ENCODE peak calls at places on chromosomes 6 and 20, in seven cellular contexts. One of them, this sample, is unnamed.

GRCh38 chr6:47626782-47627181 is 71.6 kb upstream of the ADGRF4 start:
- DNase-seq in left lung: no peak
- DNase-seq in GM10248: no peak
- DNase-seq in AG09319: no peak
- DNase-seq in HFFc6: no peak
- DNase-seq in endodermal cell: no peak
- DNase-seq in nephron progenitor cell: no peak
- DNase-seq in this sample: no peak

GRCh38 chr6:112956696-112957525 is 609.8 kb downstream of the RFPL4B start:
- DNase-seq in AG09319: peak; percentile 63
- DNase-seq in left lung: no peak
- DNase-seq in GM10248: no peak
- DNase-seq in endodermal cell: no peak
- DNase-seq in nephron progenitor cell: peak; percentile 10
- DNase-seq in HFFc6: peak; percentile 37
- DNase-seq in this sample: no peak

GRCh38 chr20:12575352-12576095 is 433.2 kb upstream of the SPTLC3 start:
- DNase-seq in left lung: no peak
- DNase-seq in AG09319: no peak
- DNase-seq in GM10248: no peak
- DNase-seq in endodermal cell: no peak
- DNase-seq in nephron progenitor cell: no peak
- DNase-seq in HFFc6: no peak
- DNase-seq in this sample: no peak

GRCh38 chr6:135257641-135258405 is 76.7 kb downstream of the MYB start:
- DNase-seq in endodermal cell: no peak
- DNase-seq in GM10248: no peak
- DNase-seq in AG09319: no peak
- DNase-seq in HFFc6: no peak
- DNase-seq in left lung: no peak
- DNase-seq in nephron progenitor cell: no peak
- DNase-seq in this sample: no peak

GRCh38 chr6:52612336-52613096 is 35.7 kb upstream of the TRAM2 start:
- DNase-seq in left lung: no peak
- DNase-seq in HFFc6: peak; percentile 89
- DNase-seq in AG09319: no peak
- DNase-seq in endodermal cell: no peak
- DNase-seq in GM10248: no peak
- DNase-seq in nephron progenitor cell: no peak
- DNase-seq in this sample: no peak

GRCh38 chr20:8385247-8385646 is 253.2 kb downstream of the PLCB1 start:
- DNase-seq in AG09319: no peak
- DNase-seq in left lung: no peak
- DNase-seq in HFFc6: peak; percentile 27
- DNase-seq in endodermal cell: peak; percentile 84
- DNase-seq in nephron progenitor cell: no peak
- DNase-seq in GM10248: no peak
- DNase-seq in this sample: no peak

GRCh38 chr6:26031151-26031594 is 56.1 kb upstream of the HFE start:
- DNase-seq in AG09319: no peak
- DNase-seq in endodermal cell: no peak
- DNase-seq in GM10248: no peak
- DNase-seq in HFFc6: no peak
- DNase-seq in left lung: no peak
- DNase-seq in nephron progenitor cell: no peak
- DNase-seq in this sample: no peak

GRCh38 chr6:112145080-112145573 is 57.7 kb downstream of the FAM229B start:
- DNase-seq in AG09319: no peak
- DNase-seq in nephron progenitor cell: no peak
- DNase-seq in left lung: no peak
- DNase-seq in GM10248: no peak
- DNase-seq in HFFc6: no peak
- DNase-seq in endodermal cell: peak; percentile 70
- DNase-seq in this sample: no peak

GRCh38 chr6:95095855-95096254 is 481.5 kb upstream of the MANEA start:
- DNase-seq in nephron progenitor cell: no peak
- DNase-seq in left lung: no peak
- DNase-seq in endodermal cell: no peak
- DNase-seq in HFFc6: no peak
- DNase-seq in AG09319: no peak
- DNase-seq in GM10248: no peak
- DNase-seq in this sample: no peak

GRCh38 chr20:831251-831650 is 2.3 kb upstream of the FAM110A start:
- DNase-seq in AG09319: no peak
- DNase-seq in endodermal cell: no peak
- DNase-seq in HFFc6: no peak
- DNase-seq in nephron progenitor cell: no peak
- DNase-seq in left lung: no peak
- DNase-seq in GM10248: no peak
- DNase-seq in this sample: no peak

GRCh38 chr6:56570434-56571359 is 72.0 kb downstream of the DST start:
- DNase-seq in nephron progenitor cell: no peak
- DNase-seq in AG09319: no peak
- DNase-seq in GM10248: peak; percentile 30
- DNase-seq in HFFc6: peak; percentile 21
- DNase-seq in left lung: no peak
- DNase-seq in endodermal cell: no peak
- DNase-seq in this sample: no peak

GRCh38 chr20:43726811-43727338 is at the start of gene GTSF1L:
- DNase-seq in AG09319: no peak
- DNase-seq in left lung: no peak
- DNase-seq in GM10248: no peak
- DNase-seq in HFFc6: peak; percentile 16
- DNase-seq in endodermal cell: no peak
- DNase-seq in nephron progenitor cell: no peak
- DNase-seq in this sample: no peak

GRCh38 chr6:112501705-112502104 is 154.6 kb downstream of the RFPL4B start:
- DNase-seq in HFFc6: no peak
- DNase-seq in AG09319: no peak
- DNase-seq in left lung: peak; percentile 34
- DNase-seq in GM10248: no peak
- DNase-seq in nephron progenitor cell: peak; percentile 70
- DNase-seq in endodermal cell: no peak
- DNase-seq in this sample: no peak

GRCh38 chr6:30782425-30783014 is 38.2 kb upstream of the IER3 start:
- DNase-seq in nephron progenitor cell: no peak
- DNase-seq in AG09319: no peak
- DNase-seq in HFFc6: peak; percentile 81
- DNase-seq in left lung: no peak
- DNase-seq in endodermal cell: no peak
- DNase-seq in GM10248: no peak
- DNase-seq in this sample: no peak

GRCh38 chr6:166419268-166419667 is 36.5 kb upstream of the MPC1 start:
- DNase-seq in GM10248: peak; percentile 58
- DNase-seq in endodermal cell: no peak
- DNase-seq in left lung: no peak
- DNase-seq in HFFc6: no peak
- DNase-seq in nephron progenitor cell: no peak
- DNase-seq in AG09319: no peak
- DNase-seq in this sample: no peak

GRCh38 chr6:112253505-112253841 is 894 bp downstream of the LAMA4 start:
- DNase-seq in nephron progenitor cell: no peak
- DNase-seq in AG09319: no peak
- DNase-seq in GM10248: no peak
- DNase-seq in HFFc6: no peak
- DNase-seq in left lung: no peak
- DNase-seq in endodermal cell: peak; percentile 73
- DNase-seq in this sample: no peak

GRCh38 chr20:30599990-30600389 is 657.5 kb upstream of the DEFB115 start:
- DNase-seq in endodermal cell: no peak
- DNase-seq in GM10248: no peak
- DNase-seq in left lung: no peak
- DNase-seq in AG09319: no peak
- DNase-seq in HFFc6: no peak
- DNase-seq in nephron progenitor cell: no peak
- DNase-seq in this sample: no peak

GRCh38 chr6:166499350-166500163 is 86.9 kb downstream of the RAMACL start:
- DNase-seq in AG09319: no peak
- DNase-seq in endodermal cell: no peak
- DNase-seq in nephron progenitor cell: no peak
- DNase-seq in HFFc6: no peak
- DNase-seq in GM10248: no peak
- DNase-seq in left lung: no peak
- DNase-seq in this sample: no peak

GRCh38 chr6:150695652-150696051 is 96.0 kb downstream of the PLEKHG1 start:
- DNase-seq in left lung: no peak
- DNase-seq in endodermal cell: no peak
- DNase-seq in HFFc6: no peak
- DNase-seq in AG09319: no peak
- DNase-seq in nephron progenitor cell: no peak
- DNase-seq in GM10248: no peak
- DNase-seq in this sample: no peak

GRCh38 chr6:30544666-30545272 is 11.5 kb downstream of the GNL1 start:
- DNase-seq in HFFc6: peak; percentile 81
- DNase-seq in left lung: no peak
- DNase-seq in AG09319: no peak
- DNase-seq in GM10248: peak; percentile 53
- DNase-seq in nephron progenitor cell: peak; percentile 14
- DNase-seq in endodermal cell: peak; percentile 42
- DNase-seq in this sample: no peak

GRCh38 chr6:12066297-12066696 is 54.2 kb downstream of the HIVEP1 start:
- DNase-seq in nephron progenitor cell: no peak
- DNase-seq in endodermal cell: no peak
- DNase-seq in GM10248: no peak
- DNase-seq in HFFc6: no peak
- DNase-seq in left lung: no peak
- DNase-seq in AG09319: no peak
- DNase-seq in this sample: no peak

GRCh38 chr6:41719796-41720620 is 15.4 kb downstream of the TFEB start:
- DNase-seq in HFFc6: no peak
- DNase-seq in GM10248: peak; percentile 68
- DNase-seq in nephron progenitor cell: no peak
- DNase-seq in AG09319: no peak
- DNase-seq in left lung: peak; percentile 28
- DNase-seq in endodermal cell: no peak
- DNase-seq in this sample: no peak

GRCh38 chr6:108561742-108562502 is 1.2 kb downstream of the FOXO3 start:
- DNase-seq in HFFc6: no peak
- DNase-seq in left lung: peak; percentile 44
- DNase-seq in GM10248: no peak
- DNase-seq in AG09319: no peak
- DNase-seq in endodermal cell: peak; percentile 80
- DNase-seq in nephron progenitor cell: peak; percentile 47
- DNase-seq in this sample: peak; percentile 18

DNA sequence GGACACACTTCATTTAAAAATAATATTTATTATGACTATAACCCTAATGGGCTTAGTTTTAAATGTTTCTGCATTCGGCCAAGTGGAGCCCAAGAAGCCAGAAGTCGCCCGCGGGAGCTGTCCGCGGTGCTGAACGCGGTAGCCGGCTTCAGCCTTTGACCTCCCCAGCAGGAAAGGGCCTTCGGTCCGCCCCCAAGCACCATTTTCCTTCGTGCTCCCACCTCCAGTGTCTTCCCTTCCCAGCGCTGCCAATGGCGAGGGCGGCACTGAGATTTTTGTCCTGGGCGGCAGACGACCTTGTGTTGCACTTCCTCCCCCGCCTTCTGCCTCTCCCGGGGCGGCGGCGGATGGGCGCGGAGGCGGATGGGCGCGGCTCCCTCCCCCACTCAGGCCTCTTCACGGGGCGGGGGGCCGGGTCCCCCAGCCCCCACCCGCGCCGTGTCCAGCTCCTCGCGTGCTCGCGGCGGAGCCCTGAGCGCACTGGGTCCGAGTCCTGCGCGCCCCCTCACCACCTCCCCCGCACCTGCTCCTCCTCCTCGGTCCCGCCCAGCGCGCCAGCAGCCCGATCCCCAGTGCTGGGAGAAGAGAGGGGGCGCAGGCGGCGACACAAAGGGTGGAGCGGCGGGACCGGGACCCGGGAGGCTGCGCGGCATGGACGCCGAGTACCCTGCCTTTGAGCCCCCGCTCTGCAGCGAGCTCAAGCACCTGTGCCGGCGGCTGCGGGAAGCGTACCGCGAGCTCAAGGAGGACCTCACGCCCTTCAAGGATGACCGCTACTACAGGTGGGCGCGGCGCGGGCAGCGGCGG is 23.6 kb upstream of the TMEM181 start:
- DNase-seq in left lung: peak; percentile 69
- DNase-seq in GM10248: peak; percentile 86
- DNase-seq in HFFc6: peak; percentile 25
- DNase-seq in nephron progenitor cell: peak; percentile 94
- DNase-seq in AG09319: no peak
- DNase-seq in endodermal cell: peak; percentile 95
- DNase-seq in this sample: peak; percentile 82
- TF ChIP-seq CTCF in left lung: no peak
- TF ChIP-seq CTCF in GM10248: no peak
- TF ChIP-seq CTCF in HFFc6: no peak
- TF ChIP-seq CTCF in nephron progenitor cell: no peak
- TF ChIP-seq CTCF in AG09319: no peak
- TF ChIP-seq CTCF in endodermal cell: no peak
- TF ChIP-seq CTCF in this sample: no peak

DNA sequence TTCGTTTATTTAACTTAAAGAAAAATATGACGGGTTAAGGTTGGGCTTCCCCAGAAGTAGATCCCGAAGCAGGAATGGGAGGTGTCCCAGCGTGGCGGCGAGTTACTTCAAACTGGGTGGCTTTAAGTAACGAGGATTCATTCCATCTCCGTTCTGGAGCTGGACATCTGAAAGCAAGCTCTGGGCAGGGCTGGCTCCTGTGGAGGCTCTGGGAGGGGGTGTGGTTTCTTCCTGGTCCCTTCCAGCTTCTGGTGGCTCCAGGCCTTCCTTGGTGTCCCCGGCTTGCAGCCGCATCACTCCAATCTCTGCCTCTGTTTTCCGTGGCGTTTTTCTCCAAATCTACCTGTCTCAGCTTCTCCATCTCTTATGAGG is 47.3 kb upstream of the BHLHE23 start:
- DNase-seq in GM10248: no peak
- DNase-seq in AG09319: no peak
- DNase-seq in nephron progenitor cell: no peak
- DNase-seq in HFFc6: no peak
- DNase-seq in left lung: peak; percentile 3
- DNase-seq in endodermal cell: peak; percentile 30
- DNase-seq in this sample: no peak
- TF ChIP-seq CTCF in GM10248: no peak
- TF ChIP-seq CTCF in AG09319: no peak
- TF ChIP-seq CTCF in nephron progenitor cell: no peak
- TF ChIP-seq CTCF in HFFc6: no peak
- TF ChIP-seq CTCF in left lung: no peak
- TF ChIP-seq CTCF in endodermal cell: no peak
- TF ChIP-seq CTCF in this sample: no peak

DNA sequence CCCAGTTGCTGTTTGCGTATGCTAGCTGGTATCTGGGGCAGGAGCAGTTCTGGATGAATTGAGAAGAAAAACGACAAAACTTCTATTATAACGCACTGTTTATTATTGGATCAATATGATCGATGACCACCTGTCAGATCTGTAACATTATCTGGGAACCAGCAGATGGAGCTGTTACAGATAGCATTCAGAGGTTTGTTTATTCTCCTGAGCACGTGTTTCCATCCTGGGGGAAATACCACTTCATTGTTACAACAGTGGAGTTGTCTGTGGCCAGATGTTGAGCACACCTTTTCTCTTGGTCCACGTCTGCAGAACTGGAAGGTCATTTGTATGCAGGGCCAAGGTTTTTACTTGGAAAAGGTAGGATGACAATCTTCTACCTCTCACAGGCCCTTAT is 16.0 kb upstream of the NKX2-2 start:
- DNase-seq in endodermal cell: no peak
- DNase-seq in AG09319: no peak
- DNase-seq in nephron progenitor cell: no peak
- DNase-seq in left lung: no peak
- DNase-seq in HFFc6: no peak
- DNase-seq in GM10248: peak; percentile 36
- DNase-seq in this sample: no peak
- TF ChIP-seq CTCF in endodermal cell: peak; percentile 79
- TF ChIP-seq CTCF in AG09319: no peak
- TF ChIP-seq CTCF in nephron progenitor cell: peak; percentile 27
- TF ChIP-seq CTCF in left lung: no peak
- TF ChIP-seq CTCF in HFFc6: peak; percentile 67
- TF ChIP-seq CTCF in GM10248: no peak
- TF ChIP-seq CTCF in this sample: peak; percentile 42

GRCh38 chr6:50185006-50185405 is 135.3 kb upstream of the DEFB112 start:
- DNase-seq in endodermal cell: peak; percentile 76
- DNase-seq in left lung: no peak
- DNase-seq in nephron progenitor cell: no peak
- DNase-seq in GM10248: no peak
- DNase-seq in HFFc6: no peak
- DNase-seq in AG09319: no peak
- DNase-seq in this sample: no peak
- TF ChIP-seq CTCF in endodermal cell: peak; percentile 85
- TF ChIP-seq CTCF in left lung: no peak
- TF ChIP-seq CTCF in nephron progenitor cell: peak; percentile 39
- TF ChIP-seq CTCF in GM10248: peak; percentile 20
- TF ChIP-seq CTCF in HFFc6: no peak
- TF ChIP-seq CTCF in AG09319: no peak
- TF ChIP-seq CTCF in this sample: peak; percentile 61

This sample was measured in progenitor cell of endocrine pancreas.